ENCODE peak calls at places on chromosomes 13 and 19, in seven cellular contexts. A is omental fat pad; J is HFFc6; G is T-cell; D is activated T-helper 9 cell treated with anti-CD3 and anti-CD28 coated beads, Interleukin-2, amount 50 U/mL, for 16 hours; V is aorta; O is AG08396. K is an unnamed sample.

GRCh38 chr19:55418185-55418584 is 10.6 kb upstream of the UBE2S start:
- DNase-seq in A (no peak), J (peak), G (peak), D (no peak), V (no peak), O (peak), K (peak)

GRCh38 chr19:39351537-39352037 is 9.4 kb downstream of the SAMD4B start:
- DNase-seq in A (no peak), J (peak), G (no peak), D (no peak), V (peak), O (peak), K (no peak)

GRCh38 chr19:35306473-35307246 is 14.7 kb downstream of the MAG start:
- DNase-seq in A (no peak), J (no peak), G (no peak), D (no peak), V (no peak), O (no peak), K (no peak)

GRCh38 chr13:108033800-108034707 is 181.3 kb downstream of the LIG4 start:
- DNase-seq in A (no peak), J (no peak), G (no peak), D (no peak), V (no peak), O (no peak), K (no peak)

GRCh38 chr13:37621811-37622361 is 23.3 kb upstream of the POSTN start:
- DNase-seq in A (peak), J (no peak), G (no peak), D (no peak), V (peak), O (peak), K (no peak)

GRCh38 chr19:38386968-38387549 is 775 bp downstream of the GGN start:
- DNase-seq in A (no peak), J (no peak), G (no peak), D (no peak), V (peak), O (no peak), K (no peak)

GRCh38 chr13:53131361-53131760 is 102.7 kb downstream of the OLFM4 start:
- DNase-seq in A (no peak), J (no peak), G (no peak), D (no peak), V (no peak), O (no peak), K (no peak)

GRCh38 chr13:40388617-40389016 is 277.8 kb downstream of the FOXO1 start:
- DNase-seq in A (no peak), J (peak), G (peak), D (peak), V (no peak), O (no peak), K (no peak)